ENCODE peak calls at places on chromosome 15, in eight cellular contexts. Q, M, S, K, X, A, U and I are unnamed samples.

GRCh38 chr15:101213570-101213969 is 38.3 kb downstream of the CHSY1 start:
- DNase-seq in Q (no peak), M (no peak), S (no peak), K (no peak), X (no peak), A (no peak), U (no peak), I (no peak)

GRCh38 chr15:92922405-92923002 is 22.4 kb downstream of the CHD2 start:
- DNase-seq in Q (no peak), M (no peak), S (no peak), K (no peak), X (no peak), A (no peak), U (no peak), I (no peak)

GRCh38 chr15:78177447-78177873 is 28.3 kb downstream of the IDH3A start:
- DNase-seq in Q (no peak), M (no peak), S (peak), K (peak), X (no peak), A (peak), U (no peak), I (no peak)

GRCh38 chr15:37053070-37053653 is 47.2 kb downstream of the MEIS2 start:
- DNase-seq in Q (no peak), M (no peak), S (no peak), K (no peak), X (no peak), A (no peak), U (peak), I (no peak)

GRCh38 chr15:66760358-66760967 is 58.4 kb downstream of the SMAD6 start:
- DNase-seq in Q (no peak), M (no peak), S (no peak), K (no peak), X (no peak), A (peak), U (no peak), I (no peak)

GRCh38 chr15:67685008-67685599 is 140.2 kb upstream of the SKOR1 start:
- DNase-seq in Q (no peak), M (no peak), S (peak), K (no peak), X (no peak), A (no peak), U (peak), I (peak)

GRCh38 chr15:83057002-83057401 is 10.1 kb downstream of the BTBD1 start:
- DNase-seq in Q (no peak), M (no peak), S (no peak), K (no peak), X (no peak), A (no peak), U (no peak), I (no peak)

GRCh38 chr15:89359471-89360293 is 25.1 kb upstream of the POLG start:
- DNase-seq in Q (no peak), M (no peak), S (no peak), K (peak), X (no peak), A (no peak), U (no peak), I (no peak)

GRCh38 chr15:43939070-43939469 is 112.3 kb downstream of the WDR76 start:
- DNase-seq in Q (no peak), M (no peak), S (peak), K (no peak), X (no peak), A (no peak), U (no peak), I (no peak)

GRCh38 chr15:31488437-31489204 is 162.0 kb downstream of the KLF13 start:
- DNase-seq in Q (peak), M (no peak), S (peak), K (no peak), X (no peak), A (peak), U (peak), I (peak)

GRCh38 chr15:93001881-93002280 is 87.1 kb downstream of the RGMA start:
- DNase-seq in Q (no peak), M (no peak), S (peak), K (no peak), X (no peak), A (no peak), U (no peak), I (no peak)

GRCh38 chr15:35043380-35044095 is 41.6 kb downstream of the NANOGP8 start:
- DNase-seq in Q (no peak), M (no peak), S (no peak), K (no peak), X (no peak), A (no peak), U (no peak), I (no peak)

GRCh38 chr15:90877315-90877714 is 7.0 kb upstream of the FES start:
- DNase-seq in Q (no peak), M (no peak), S (no peak), K (peak), X (no peak), A (no peak), U (no peak), I (no peak)

GRCh38 chr15:90875549-90875981 is 7.2 kb downstream of the FURIN start:
- DNase-seq in Q (no peak), M (no peak), S (no peak), K (peak), X (no peak), A (no peak), U (no peak), I (no peak)

GRCh38 chr15:90877996-90878395 is 6.3 kb upstream of the FES start:
- DNase-seq in Q (no peak), M (no peak), S (no peak), K (peak), X (no peak), A (no peak), U (no peak), I (no peak)

GRCh38 chr15:90876046-90876445 is 7.7 kb downstream of the FURIN start:
- DNase-seq in Q (no peak), M (no peak), S (no peak), K (peak), X (no peak), A (no peak), U (no peak), I (no peak)

GRCh38 chr15:90876512-90877170 is 7.7 kb upstream of the FES start:
- DNase-seq in Q (no peak), M (no peak), S (no peak), K (no peak), X (no peak), A (no peak), U (no peak), I (no peak)
- H3K4me3 ChIP-seq in Q (no peak), M (no peak), S (no peak), K (no peak), X (no peak), A (no peak), U (no peak), I (no peak)

GRCh38 chr15:99970891-99971330 is 237.7 kb upstream of the LYSMD4 start:
- DNase-seq in Q (no peak), M (no peak), S (no peak), K (no peak), X (no peak), A (peak), U (no peak), I (no peak)

GRCh38 chr15:99976811-99977271 is 243.6 kb upstream of the LYSMD4 start:
- DNase-seq in Q (peak), M (no peak), S (peak), K (no peak), X (no peak), A (no peak), U (peak), I (peak)

GRCh38 chr15:99976000-99976399 is 242.8 kb upstream of the LYSMD4 start:
- DNase-seq in Q (no peak), M (no peak), S (no peak), K (no peak), X (no peak), A (no peak), U (no peak), I (no peak)

GRCh38 chr15:99974246-99974645 is 241.0 kb upstream of the LYSMD4 start:
- DNase-seq in Q (no peak), M (no peak), S (no peak), K (no peak), X (no peak), A (peak), U (no peak), I (no peak)

GRCh38 chr15:99973351-99973750 is 240.1 kb upstream of the LYSMD4 start:
- DNase-seq in Q (no peak), M (no peak), S (no peak), K (no peak), X (no peak), A (no peak), U (no peak), I (no peak)
- TF ChIP-seq CTCF in Q (no peak), M (no peak), S (no peak), K (no peak), X (no peak), A (no peak), U (no peak), I (no peak)

DNA sequence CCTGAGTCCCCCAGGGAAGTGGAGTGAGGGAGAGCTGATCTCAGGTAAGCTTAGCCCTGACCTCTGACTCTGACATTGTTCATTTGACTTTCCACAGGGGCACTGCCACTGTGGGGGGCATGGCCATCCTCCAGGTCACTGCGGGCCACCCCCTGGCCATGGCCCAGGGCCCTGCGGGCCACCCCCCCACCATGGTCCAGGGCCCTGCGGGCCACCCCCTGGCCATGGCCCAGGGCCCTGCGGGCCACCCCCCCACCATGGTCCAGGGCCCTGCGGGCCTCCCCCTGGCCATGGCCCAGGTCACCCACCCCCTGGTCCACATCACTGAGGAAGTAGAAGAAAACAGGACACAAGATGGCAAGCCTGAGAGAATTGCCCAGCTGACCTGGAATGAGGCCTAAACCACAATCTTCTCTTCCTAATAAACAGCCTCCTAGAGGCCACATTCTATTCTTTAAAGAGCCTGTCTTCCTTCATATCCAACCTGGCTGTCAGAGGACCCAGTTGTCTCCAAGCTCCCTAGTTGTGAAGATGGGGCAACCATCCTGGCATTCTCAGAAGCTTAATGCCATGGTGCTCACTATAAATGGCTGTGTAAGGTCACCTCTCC is 1.9 kb upstream of the DISP2 start:
- DNase-seq in Q (no peak), M (no peak), S (no peak), K (peak), X (no peak), A (no peak), U (no peak), I (no peak)
- H3K4me3 ChIP-seq in Q (no peak), M (no peak), S (no peak), K (no peak), X (no peak), A (no peak), U (no peak), I (no peak)

GRCh38 chr15:74726774-74727164 is 1.4 kb upstream of the CYP1A1 start:
- DNase-seq in Q (no peak), M (no peak), S (no peak), K (no peak), X (no peak), A (no peak), U (no peak), I (no peak)

GRCh38 chr15:74727727-74728126 is 2.4 kb upstream of the CYP1A1 start:
- DNase-seq in Q (no peak), M (no peak), S (no peak), K (no peak), X (no peak), A (no peak), U (no peak), I (no peak)

GRCh38 chr15:74724570-74725240 is 623 bp downstream of the CYP1A1 start:
- DNase-seq in Q (no peak), M (no peak), S (no peak), K (no peak), X (no peak), A (no peak), U (no peak), I (no peak)

GRCh38 chr15:74725241-74725774 is at the start of gene CYP1A1:
- DNase-seq in Q (peak), M (peak), S (no peak), K (no peak), X (no peak), A (no peak), U (no peak), I (no peak)

GRCh38 chr15:74725845-74726773 is 781 bp upstream of the CYP1A1 start:
- DNase-seq in Q (no peak), M (peak), S (peak), K (peak), X (no peak), A (peak), U (no peak), I (no peak)
- TF ChIP-seq CTCF in Q (no peak), M (no peak), S (no peak), K (no peak), X (no peak), A (no peak), U (no peak), I (no peak)

GRCh38 chr15:70032509-70032908 is 65.2 kb downstream of the TLE3 start:
- DNase-seq in Q (no peak), M (no peak), S (no peak), K (no peak), X (no peak), A (no peak), U (no peak), I (no peak)

GRCh38 chr15:70033109-70033508 is 64.6 kb downstream of the TLE3 start:
- DNase-seq in Q (no peak), M (no peak), S (no peak), K (no peak), X (no peak), A (no peak), U (no peak), I (no peak)

GRCh38 chr15:70034141-70034540 is 63.6 kb downstream of the TLE3 start:
- DNase-seq in Q (no peak), M (no peak), S (no peak), K (no peak), X (no peak), A (no peak), U (no peak), I (no peak)

GRCh38 chr15:70034596-70034995 is 63.1 kb downstream of the TLE3 start:
- DNase-seq in Q (no peak), M (no peak), S (no peak), K (no peak), X (no peak), A (no peak), U (no peak), I (no peak)

GRCh38 chr15:70033529-70034140 is 64.1 kb downstream of the TLE3 start:
- DNase-seq in Q (no peak), M (no peak), S (no peak), K (peak), X (no peak), A (no peak), U (peak), I (peak)
- H3K4me3 ChIP-seq in Q (no peak), M (no peak), S (no peak), K (no peak), X (no peak), A (no peak), U (no peak), I (no peak)

DNA sequence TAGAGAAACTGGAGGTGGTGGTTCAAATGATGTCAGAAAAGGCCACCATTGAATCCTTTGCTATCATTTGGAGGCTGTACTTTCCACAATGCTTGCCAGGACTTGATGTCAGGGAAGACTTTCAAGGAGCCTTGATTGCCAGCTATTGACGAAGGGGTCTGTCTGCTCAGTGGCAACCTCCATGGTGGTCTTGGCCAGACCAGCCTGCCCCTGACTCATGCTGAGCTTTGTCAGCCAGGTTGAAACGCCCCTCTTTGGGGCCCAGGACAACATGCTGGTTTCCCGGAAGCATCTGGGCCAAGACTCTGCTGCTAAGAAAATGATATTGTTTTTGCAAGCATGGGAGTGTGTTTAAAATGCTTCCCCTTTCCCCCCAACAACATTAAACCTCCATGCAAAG is 26.7 kb downstream of the CGNL1 start:
- DNase-seq in Q (no peak), M (no peak), S (no peak), K (no peak), X (no peak), A (no peak), U (no peak), I (no peak)
- TF ChIP-seq CTCF in Q (no peak), M (no peak), S (no peak), K (no peak), X (no peak), A (no peak), U (no peak), I (no peak)

GRCh38 chr15:42461261-42461660 is 29.7 kb downstream of the ZNF106 start:
- DNase-seq in Q (no peak), M (no peak), S (no peak), K (no peak), X (no peak), A (no peak), U (no peak), I (no peak)

GRCh38 chr15:42456971-42457370 is 34.0 kb downstream of the ZNF106 start:
- DNase-seq in Q (no peak), M (no peak), S (no peak), K (no peak), X (no peak), A (no peak), U (peak), I (no peak)

GRCh38 chr15:42453826-42454225 is 37.1 kb downstream of the ZNF106 start:
- DNase-seq in Q (no peak), M (no peak), S (no peak), K (no peak), X (no peak), A (no peak), U (no peak), I (no peak)

GRCh38 chr15:42456539-42456938 is 34.4 kb downstream of the ZNF106 start:
- DNase-seq in Q (no peak), M (no peak), S (no peak), K (no peak), X (no peak), A (no peak), U (peak), I (no peak)

GRCh38 chr15:42457445-42458442 is 33.2 kb downstream of the ZNF106 start:
- DNase-seq in Q (peak), M (peak), S (no peak), K (no peak), X (no peak), A (peak), U (peak), I (peak)
- H3K4me3 ChIP-seq in Q (no peak), M (peak), S (no peak), K (peak), X (peak), A (peak), U (peak), I (no peak)

GRCh38 chr15:98567951-98568350 is 80.4 kb upstream of the IGF1R start:
- DNase-seq in Q (no peak), M (no peak), S (no peak), K (no peak), X (no peak), A (no peak), U (no peak), I (no peak)

GRCh38 chr15:98570119-98570518 is 78.2 kb upstream of the IGF1R start:
- DNase-seq in Q (no peak), M (no peak), S (no peak), K (no peak), X (no peak), A (no peak), U (no peak), I (no peak)

GRCh38 chr15:98565566-98565965 is 82.8 kb upstream of the IGF1R start:
- DNase-seq in Q (no peak), M (no peak), S (no peak), K (no peak), X (no peak), A (no peak), U (no peak), I (no peak)

GRCh38 chr15:98568382-98569017 is 79.8 kb upstream of the IGF1R start:
- DNase-seq in Q (no peak), M (no peak), S (peak), K (no peak), X (no peak), A (no peak), U (no peak), I (no peak)
- TF ChIP-seq CTCF in Q (no peak), M (peak), S (peak), K (no peak), X (no peak), A (no peak), U (peak), I (peak)

DNA sequence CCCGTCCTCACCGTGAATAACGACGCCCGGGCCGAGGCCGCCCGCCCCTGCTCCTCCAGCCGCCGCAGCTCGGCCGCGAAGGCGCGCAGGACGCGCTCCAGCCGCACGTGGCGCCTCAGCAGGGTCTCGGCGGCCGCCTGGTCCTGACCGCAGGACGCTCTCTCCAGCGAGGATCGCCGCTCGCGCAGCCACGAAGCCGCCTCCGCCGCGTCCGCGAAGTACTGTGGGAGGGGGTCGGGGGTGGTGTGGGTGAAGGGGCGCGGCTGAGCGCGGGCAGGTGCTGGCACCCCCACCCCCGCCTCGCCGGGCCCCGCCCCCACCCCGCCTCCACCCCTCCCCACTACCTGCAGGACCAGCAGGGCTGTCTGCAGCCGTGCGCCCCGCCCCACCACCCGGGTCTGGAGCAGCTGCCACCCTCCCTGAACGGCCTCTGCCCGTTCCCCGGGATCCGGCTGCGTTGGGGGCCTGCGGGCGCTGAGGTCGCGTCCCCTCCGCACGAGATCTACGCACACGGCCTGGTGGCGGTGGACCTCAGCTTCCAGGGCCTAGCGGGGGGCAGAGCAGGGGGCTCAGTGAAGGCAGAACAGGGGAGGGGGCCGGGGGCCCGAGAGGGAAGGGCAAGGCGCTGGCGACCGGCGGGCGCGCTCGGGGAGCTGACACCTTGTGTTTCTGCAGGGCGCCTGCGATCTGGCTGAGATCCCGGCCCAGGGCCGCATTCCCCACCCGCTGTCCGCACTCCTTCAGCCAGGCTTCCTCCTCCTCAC is 11.7 kb downstream of the SPTBN5 start:
- DNase-seq in Q (no peak), M (no peak), S (no peak), K (peak), X (no peak), A (peak), U (no peak), I (no peak)
- H3K4me3 ChIP-seq in Q (no peak), M (peak), S (no peak), K (peak), X (peak), A (peak), U (no peak), I (no peak)